ENCODE peak calls at places on chromosomes 4 and X, in four cellular contexts. A is GM12878, C is HepG2, Q is K562. T is an unnamed sample.

GRCh38 chr4:6115342-6115741 is 85.0 kb downstream of the JAKMIP1 start:
- DNase-seq in A (no peak), C (no peak), Q (no peak), T (no peak)

GRCh38 chr4:129014566-129015509 is 78.5 kb downstream of the SCLT1 start:
- DNase-seq in A (no peak), C (no peak), Q (no peak), T (no peak)

GRCh38 chr4:120843840-120844527 is 78.5 kb downstream of the PRDM5 start:
- DNase-seq in A (no peak), C (no peak), Q (no peak), T (peak)

GRCh38 chrX:13669246-13669689 is 16.3 kb downstream of the TCEANC start:
- DNase-seq in A (peak), C (peak), Q (peak), T (no peak)

GRCh38 chr4:6937748-6938147 is 28.1 kb downstream of the TBC1D14 start:
- DNase-seq in A (no peak), C (no peak), Q (no peak), T (no peak)

GRCh38 chrX:133401539-133401938 is 13.8 kb downstream of the GPC4 start:
- DNase-seq in A (no peak), C (no peak), Q (no peak), T (no peak)

GRCh38 chrX:37652053-37652452 is 33.5 kb upstream of the XK start:
- DNase-seq in A (no peak), C (no peak), Q (no peak), T (peak)

GRCh38 chr4:138290803-138291202 is 48.7 kb upstream of the SLC7A11 start:
- DNase-seq in A (no peak), C (no peak), Q (no peak), T (no peak)

GRCh38 chrX:38651625-38652601 is 90.6 kb downstream of the TSPAN7 start:
- DNase-seq in A (no peak), C (no peak), Q (no peak), T (no peak)

GRCh38 chrX:134753185-134754008 is 95.1 kb upstream of the PLAC1 start:
- DNase-seq in A (no peak), C (peak), Q (no peak), T (no peak)

GRCh38 chrX:70208479-70208878 is 26.0 kb upstream of the AWAT1 start:
- DNase-seq in A (no peak), C (no peak), Q (no peak), T (no peak)

GRCh38 chr4:83329521-83330105 is 5.0 kb downstream of the HPSE start:
- DNase-seq in A (no peak), C (no peak), Q (no peak), T (no peak)

GRCh38 chrX:41333994-41334865 is at the start of gene DDX3X:
- DNase-seq in A (peak), C (peak), Q (peak), T (peak)

GRCh38 chr4:102585329-102585728 is 84.2 kb downstream of the NFKB1 start:
- DNase-seq in A (no peak), C (no peak), Q (no peak), T (no peak)

GRCh38 chrX:74369666-74370065 is 51.6 kb upstream of the SLC16A2 start:
- DNase-seq in A (no peak), C (no peak), Q (no peak), T (no peak)

GRCh38 chrX:106178826-106179225 is 10.7 kb downstream of the PWWP3B start:
- DNase-seq in A (no peak), C (no peak), Q (no peak), T (no peak)

GRCh38 chr4:183600189-183600685 is 58.7 kb downstream of the RWDD4 start:
- DNase-seq in A (no peak), C (peak), Q (no peak), T (peak)

GRCh38 chr4:151459380-151459779 is 50.4 kb downstream of the FHIP1A start:
- DNase-seq in A (no peak), C (no peak), Q (no peak), T (no peak)

GRCh38 chr4:48369771-48370170 is 28.4 kb downstream of the SLAIN2 start:
- DNase-seq in A (no peak), C (no peak), Q (no peak), T (no peak)

GRCh38 chr4:17152941-17153340 is 254.5 kb upstream of the LDB2 start:
- DNase-seq in A (no peak), C (no peak), Q (no peak), T (no peak)

GRCh38 chr4:69713593-69713992 is 46.8 kb downstream of the SULT1B1 start:
- DNase-seq in A (no peak), C (peak), Q (no peak), T (no peak)
- TF ChIP-seq TCF7 in A (no peak), C (no peak), Q (no peak), T (no peak)

DNA sequence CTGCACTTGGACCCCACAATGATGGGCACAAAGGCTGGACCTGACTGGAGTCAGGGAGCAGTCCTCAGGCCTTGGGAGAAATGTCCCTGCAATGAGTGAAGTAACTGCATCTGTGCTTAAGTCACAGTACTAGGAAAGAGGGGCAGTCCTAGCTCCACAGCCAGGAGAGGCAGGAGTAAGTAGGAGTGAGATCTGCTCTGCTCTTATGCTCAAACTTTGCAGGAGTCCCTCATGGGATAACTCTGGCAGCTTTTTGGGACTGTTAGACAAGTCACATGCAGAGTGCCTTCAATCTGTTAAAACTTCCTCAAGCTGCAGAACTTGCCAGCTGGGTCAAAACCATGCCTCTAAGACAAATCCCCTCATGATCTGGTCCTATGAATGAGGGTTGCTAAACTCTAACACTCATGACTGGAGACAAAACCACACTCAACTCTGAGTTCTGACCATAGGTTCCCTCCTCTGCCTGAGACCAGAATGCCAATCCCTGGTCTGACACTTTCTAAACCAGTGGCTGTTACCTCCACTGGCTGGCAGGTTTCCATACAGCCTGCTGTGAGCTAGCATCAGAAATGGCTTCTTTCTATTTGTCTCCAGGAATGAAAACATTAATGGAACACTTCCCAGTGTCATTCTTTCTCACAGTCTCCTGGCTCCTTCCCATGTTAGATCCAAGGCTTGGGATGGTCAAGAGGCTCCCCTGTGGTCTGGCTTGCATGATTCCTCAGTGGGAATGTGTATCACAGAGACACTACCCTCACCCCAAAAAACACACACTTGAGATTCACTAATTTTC is 819.3 kb downstream of the PCDH7 start:
- DNase-seq in A (no peak), C (no peak), Q (no peak), T (no peak)
- TF ChIP-seq SP1 in A (no peak), C (no peak), Q (no peak), T (no peak)

DNA sequence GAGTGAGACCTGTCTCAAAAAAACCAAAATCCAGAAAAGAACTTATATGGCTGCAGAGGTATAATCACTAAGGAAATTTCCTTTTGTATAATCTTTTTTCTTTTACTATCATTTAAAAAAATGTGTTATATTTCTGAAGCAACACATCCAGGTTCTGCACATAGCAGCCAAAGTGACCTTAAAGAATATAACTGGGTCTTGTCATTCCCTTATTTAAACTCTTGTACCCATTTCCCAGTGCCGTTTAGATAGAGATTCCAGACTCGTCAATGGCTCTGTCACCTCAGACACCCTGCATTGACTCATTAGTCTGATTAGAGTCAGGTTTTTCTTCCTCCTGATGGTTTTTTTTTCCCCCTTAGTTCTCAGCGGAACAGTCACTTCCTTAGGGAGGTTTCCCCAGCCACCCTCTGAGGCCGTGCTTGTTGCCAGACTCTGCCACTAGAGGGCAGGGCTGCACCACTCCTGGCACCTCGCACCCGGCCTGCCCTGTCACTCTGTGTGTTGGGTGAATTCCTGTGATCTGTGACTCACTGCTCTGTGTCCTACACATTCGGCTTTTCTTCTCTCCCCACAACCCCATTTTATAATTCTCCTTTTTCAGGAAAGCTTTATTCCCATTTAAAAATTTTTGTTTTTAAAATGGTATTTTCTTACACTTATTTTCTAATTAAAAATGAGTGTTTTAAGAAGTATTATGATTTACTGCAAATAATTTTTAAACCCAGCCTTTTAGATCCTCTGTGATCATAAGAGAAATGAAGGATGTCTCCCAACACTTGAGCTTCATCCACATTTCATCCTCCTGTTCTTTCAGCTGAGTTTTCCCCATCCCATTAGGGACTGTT is 32.1 kb downstream of the HTT start:
- DNase-seq in A (peak), C (peak), Q (peak), T (peak)
- TF ChIP-seq TCF7 in A (no peak), C (no peak), Q (no peak), T (no peak)

GRCh38 chrX:22073928-22074327 is 41.8 kb downstream of the PHEX start:
- DNase-seq in A (no peak), C (no peak), Q (no peak), T (no peak)
- TF ChIP-seq SP1 in A (no peak), C (no peak), Q (no peak), T (no peak)

GRCh38 chrX:17022205-17022604 is 75.7 kb downstream of the REPS2 start:
- DNase-seq in A (no peak), C (no peak), Q (no peak), T (no peak)
- TF ChIP-seq TCF7 in A (no peak), C (no peak), Q (no peak), T (no peak)

GRCh38 chrX:68915778-68916177 is 87.0 kb downstream of the EFNB1 start:
- DNase-seq in A (no peak), C (no peak), Q (no peak), T (no peak)
- TF ChIP-seq SP1 in A (no peak), C (no peak), Q (no peak), T (no peak)